ENCODE peak calls at places on chromosome 12, in nine cellular contexts. W, U, Y, N, Q, D, K, H and J are unnamed samples.

GRCh38 chr12:92108651-92109050 is 37.0 kb downstream of the BTG1 start:
- DNase-seq in H (no peak), Y (no peak), Q (no peak), U (peak; percentile 48), N (peak; percentile 20), D (peak; percentile 47), K (no peak), W (no peak), J (peak; percentile 79)

GRCh38 chr12:49330631-49331359 is 6.2 kb downstream of the C1QL4 start:
- DNase-seq in Y (no peak), K (no peak), H (no peak), D (no peak), Q (no peak), W (no peak), U (no peak), N (no peak), J (no peak)

GRCh38 chr12:109592195-109592904 is 18.8 kb downstream of the MVK start:
- DNase-seq in W (no peak), U (no peak), N (no peak), Q (no peak), K (no peak), Y (peak; percentile 55), H (peak; percentile 78), D (no peak), J (no peak)

GRCh38 chr12:82426081-82426480 is 67.8 kb downstream of the METTL25 start:
- DNase-seq in Q (no peak), W (no peak), U (no peak), N (no peak), D (no peak), H (no peak), K (no peak), Y (no peak), J (no peak)

GRCh38 chr12:27523305-27523641 is 733 bp upstream of the PPFIBP1 start:
- DNase-seq in N (peak; percentile 21), D (no peak), Q (no peak), Y (no peak), H (no peak), K (no peak), U (no peak), W (no peak), J (peak; percentile 42)

GRCh38 chr12:58537278-58537677 is 383.0 kb downstream of the LRIG3 start:
- DNase-seq in D (no peak), W (no peak), K (no peak), U (no peak), Y (no peak), Q (no peak), H (no peak), N (no peak), J (peak; percentile 12)

GRCh38 chr12:112537710-112538396 is 119.1 kb downstream of the PTPN11 start:
- DNase-seq in D (peak; percentile 39), K (no peak), H (no peak), U (peak; percentile 51), Y (no peak), W (no peak), N (peak; percentile 48), Q (no peak), J (peak; percentile 84)

GRCh38 chr12:2198088-2198501 is 145.3 kb downstream of the CACNA1C start:
- DNase-seq in K (no peak), H (peak; percentile 66), Y (no peak), Q (no peak), N (no peak), U (no peak), W (no peak), D (no peak), J (peak; percentile 72)

GRCh38 chr12:54140958-54141388 is 47.8 kb downstream of the SMUG1 start:
- DNase-seq in H (no peak), W (no peak), U (no peak), D (no peak), N (no peak), Q (no peak), Y (peak; percentile 18), K (no peak), J (no peak)

GRCh38 chr12:131529196-131530040 is 181.5 kb upstream of the SFSWAP start:
- DNase-seq in U (no peak), K (no peak), Q (no peak), N (no peak), H (no peak), W (no peak), Y (no peak), D (no peak), J (no peak)

GRCh38 chr12:105485926-105486325 is 155.4 kb downstream of the C12orf75 start:
- DNase-seq in Q (no peak), U (no peak), W (no peak), N (no peak), H (no peak), D (no peak), Y (no peak), K (no peak), J (no peak)

DNA sequence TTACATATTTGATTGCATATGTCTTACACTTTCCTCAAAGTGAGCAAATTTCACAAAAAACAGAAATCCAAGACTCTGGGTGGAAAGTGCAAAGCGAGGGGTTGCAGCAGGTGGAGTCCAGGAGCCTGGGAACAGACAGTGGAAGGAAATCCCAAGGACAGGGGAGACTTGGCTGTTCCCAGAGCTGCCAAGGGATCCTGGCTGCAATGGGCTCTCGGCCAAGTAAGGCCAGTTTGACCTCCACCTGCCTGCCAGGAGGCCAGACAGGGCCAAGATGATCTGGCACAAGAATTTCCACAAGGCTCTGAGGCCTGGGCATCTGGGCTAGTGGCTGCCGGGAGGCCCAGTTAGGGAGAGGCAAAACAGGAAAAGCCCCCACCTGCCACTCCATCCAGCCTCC is 16.6 kb downstream of the SCARB1 start:
- DNase-seq in D (no peak), K (no peak), U (no peak), H (no peak), W (no peak), Q (no peak), N (peak; percentile 56), Y (no peak), J (no peak)
- H3K36me3 ChIP-seq in D (no peaks in the 10 kb centered on the region), K (no peaks in the 10 kb centered on the region), U (no peaks in the 10 kb centered on the region), H (no peaks in the 10 kb centered on the region), W (no peaks in the 10 kb centered on the region), Q (no peaks in the 10 kb centered on the region), N (no peaks in the 10 kb centered on the region), Y (no peaks in the 10 kb centered on the region), J (no peaks in the 10 kb centered on the region)

GRCh38 chr12:88309546-88309945 is 167.4 kb downstream of the TMTC3 start:
- DNase-seq in Q (no peak), D (no peak), Y (no peak), K (no peak), N (no peak), U (no peak), H (no peak), W (no peak), J (no peak)
- H3K4me1 ChIP-seq in Q (no peaks in the 10 kb centered on the region), D (peaks cover 21% of the 10 kb centered on the region), Y (peaks cover 12% of the 10 kb centered on the region), K (no peaks in the 10 kb centered on the region), N (no peaks in the 10 kb centered on the region), U (no peaks in the 10 kb centered on the region), H (no peaks in the 10 kb centered on the region), W (no peaks in the 10 kb centered on the region), J (peaks cover 4% of the 10 kb centered on the region)

DNA sequence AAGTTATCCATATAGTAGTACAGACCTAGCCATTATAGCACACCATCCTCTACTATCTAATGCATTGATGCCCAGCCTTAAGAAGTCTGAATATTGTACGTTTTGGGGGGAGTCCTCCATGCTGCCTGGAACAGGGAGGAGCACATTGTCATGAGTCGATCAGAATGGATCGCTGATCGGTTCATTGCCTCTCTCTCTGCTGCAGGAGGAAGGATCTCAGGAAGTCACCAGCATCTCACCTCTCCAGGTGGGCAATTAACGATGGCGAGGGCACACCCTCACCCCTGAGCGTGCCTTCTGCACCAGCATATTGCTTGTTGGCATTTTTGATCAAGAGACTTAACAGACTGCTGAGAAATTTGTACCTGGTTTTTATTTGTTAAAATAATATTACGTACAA is 11.5 kb downstream of the CCND2 start:
- DNase-seq in Q (no peak), D (no peak), K (no peak), Y (no peak), H (no peak), N (no peak), W (no peak), U (no peak), J (no peak)
- H3K36me3 ChIP-seq in Q (peaks cover 85% of the 10 kb centered on the region), D (peaks cover 41% of the 10 kb centered on the region), K (peaks cover 86% of the 10 kb centered on the region), Y (peaks cover 29% of the 10 kb centered on the region), H (peaks cover 93% of the 10 kb centered on the region), N (no peaks in the 10 kb centered on the region), W (peaks cover 99% of the 10 kb centered on the region), U (peaks cover 97% of the 10 kb centered on the region), J (no peaks in the 10 kb centered on the region)

GRCh38 chr12:28937196-28937595 is 211.9 kb upstream of the FAR2 start:
- DNase-seq in D (no peak), W (no peak), U (no peak), K (no peak), N (no peak), H (no peak), Q (no peak), Y (no peak), J (no peak)

GRCh38 chr12:28936711-28937110 is 212.4 kb upstream of the FAR2 start:
- DNase-seq in N (no peak), D (no peak), U (no peak), H (no peak), Q (no peak), Y (no peak), W (no peak), K (no peak), J (no peak)

GRCh38 chr12:28939427-28939826 is 209.7 kb upstream of the FAR2 start:
- DNase-seq in Y (no peak), D (no peak), K (no peak), W (no peak), H (no peak), N (no peak), U (no peak), Q (no peak), J (no peak)

GRCh38 chr12:28938581-28939301 is 210.3 kb upstream of the FAR2 start:
- DNase-seq in Y (no peak), W (no peak), K (no peak), D (no peak), H (no peak), U (no peak), Q (no peak), N (no peak), J (no peak)

DNA sequence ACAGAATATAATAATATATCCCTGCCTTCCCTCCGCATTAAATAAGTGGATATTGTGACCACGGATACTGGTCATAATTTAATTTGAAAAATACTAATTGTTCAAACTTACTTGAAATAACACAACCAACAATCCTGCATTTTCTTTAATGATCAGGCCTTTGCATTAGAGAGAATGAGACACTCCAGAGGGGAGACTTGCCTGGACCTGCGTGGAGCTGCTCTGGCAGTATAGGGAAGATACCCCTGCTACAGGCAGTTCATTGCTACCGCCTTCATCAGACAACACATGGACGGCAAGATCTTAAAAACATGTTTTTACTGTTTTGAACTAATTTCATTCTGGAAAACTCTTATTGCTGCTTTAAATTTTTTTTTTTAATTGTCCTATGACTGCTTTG is 211.0 kb upstream of the FAR2 start:
- DNase-seq in D (no peak), W (no peak), Q (no peak), Y (no peak), U (no peak), N (no peak), H (no peak), K (no peak), J (no peak)
- H3K4me1 ChIP-seq in D (no peaks in the 10 kb centered on the region), W (no peaks in the 10 kb centered on the region), Q (no peaks in the 10 kb centered on the region), Y (no peaks in the 10 kb centered on the region), U (no peaks in the 10 kb centered on the region), N (no peaks in the 10 kb centered on the region), H (no peaks in the 10 kb centered on the region), K (no peaks in the 10 kb centered on the region), J (no peaks in the 10 kb centered on the region)